ENCODE peak calls at places on chromosomes 1 and 21, in five cellular contexts. One of them, this sample, is unnamed.

GRCh38 chr1:56456426-56457101 is 122.8 kb downstream of the PLPP3 start:
- DNase-seq in activated CD4-positive, alpha-beta T cell treated with anti-CD3 and anti-CD28 coated beads for 4 hours: no peak
- DNase-seq in posterior cingulate gyrus: no peak
- DNase-seq in mammary epithelial cell: peak; percentile 58
- DNase-seq in NCI-H1092 treated with DMSO at 0.1 percent for 48 hours: no peak
- DNase-seq in this sample: no peak

GRCh38 chr21:46322351-46323226 is 1.1 kb downstream of the C21orf58 start:
- DNase-seq in mammary epithelial cell: peak; percentile 27
- DNase-seq in posterior cingulate gyrus: no peak
- DNase-seq in NCI-H1092 treated with DMSO at 0.1 percent for 48 hours: peak; percentile 14
- DNase-seq in activated CD4-positive, alpha-beta T cell treated with anti-CD3 and anti-CD28 coated beads for 4 hours: no peak
- DNase-seq in this sample: peak; percentile 54

GRCh38 chr1:157363660-157364140 is 188.6 kb downstream of the FCRL5 start:
- DNase-seq in posterior cingulate gyrus: peak; percentile 75
- DNase-seq in NCI-H1092 treated with DMSO at 0.1 percent for 48 hours: no peak
- DNase-seq in mammary epithelial cell: peak; percentile 17
- DNase-seq in activated CD4-positive, alpha-beta T cell treated with anti-CD3 and anti-CD28 coated beads for 4 hours: no peak
- DNase-seq in this sample: no peak

GRCh38 chr1:24150228-24151174 is 7.6 kb upstream of the IL22RA1 start:
- DNase-seq in NCI-H1092 treated with DMSO at 0.1 percent for 48 hours: peak; percentile 81
- DNase-seq in posterior cingulate gyrus: peak; percentile 96
- DNase-seq in mammary epithelial cell: peak; percentile 88
- DNase-seq in activated CD4-positive, alpha-beta T cell treated with anti-CD3 and anti-CD28 coated beads for 4 hours: peak; percentile 78
- DNase-seq in this sample: peak; percentile 68

GRCh38 chr1:44330935-44331334 is 24.1 kb downstream of the ERI3 start:
- DNase-seq in mammary epithelial cell: no peak
- DNase-seq in activated CD4-positive, alpha-beta T cell treated with anti-CD3 and anti-CD28 coated beads for 4 hours: no peak
- DNase-seq in NCI-H1092 treated with DMSO at 0.1 percent for 48 hours: no peak
- DNase-seq in posterior cingulate gyrus: no peak
- DNase-seq in this sample: no peak

GRCh38 chr1:175204285-175204684 is 11.7 kb upstream of the KIAA0040 start:
- DNase-seq in mammary epithelial cell: no peak
- DNase-seq in NCI-H1092 treated with DMSO at 0.1 percent for 48 hours: no peak
- DNase-seq in activated CD4-positive, alpha-beta T cell treated with anti-CD3 and anti-CD28 coated beads for 4 hours: no peak
- DNase-seq in posterior cingulate gyrus: peak; percentile 83
- DNase-seq in this sample: no peak

GRCh38 chr1:32240140-32240951 is 6.7 kb upstream of the FAM167B start:
- DNase-seq in activated CD4-positive, alpha-beta T cell treated with anti-CD3 and anti-CD28 coated beads for 4 hours: peak; percentile 54
- DNase-seq in mammary epithelial cell: peak; percentile 30
- DNase-seq in NCI-H1092 treated with DMSO at 0.1 percent for 48 hours: peak; percentile 84
- DNase-seq in posterior cingulate gyrus: peak; percentile 96
- DNase-seq in this sample: peak; percentile 63

GRCh38 chr21:31326478-31327247 is 17.4 kb downstream of the TIAM1 start:
- DNase-seq in NCI-H1092 treated with DMSO at 0.1 percent for 48 hours: no peak
- DNase-seq in activated CD4-positive, alpha-beta T cell treated with anti-CD3 and anti-CD28 coated beads for 4 hours: peak; percentile 40
- DNase-seq in posterior cingulate gyrus: no peak
- DNase-seq in mammary epithelial cell: no peak
- DNase-seq in this sample: peak; percentile 80

GRCh38 chr1:169102567-169102966 is 3.9 kb upstream of the ATP1B1 start:
- DNase-seq in posterior cingulate gyrus: peak; percentile 93
- DNase-seq in mammary epithelial cell: peak; percentile 66
- DNase-seq in NCI-H1092 treated with DMSO at 0.1 percent for 48 hours: peak; percentile 76
- DNase-seq in activated CD4-positive, alpha-beta T cell treated with anti-CD3 and anti-CD28 coated beads for 4 hours: no peak
- DNase-seq in this sample: no peak

GRCh38 chr1:205664399-205665108 is 15.8 kb downstream of the SLC45A3 start:
- DNase-seq in NCI-H1092 treated with DMSO at 0.1 percent for 48 hours: peak; percentile 85
- DNase-seq in posterior cingulate gyrus: peak; percentile 74
- DNase-seq in activated CD4-positive, alpha-beta T cell treated with anti-CD3 and anti-CD28 coated beads for 4 hours: no peak
- DNase-seq in mammary epithelial cell: peak; percentile 58
- DNase-seq in this sample: no peak

GRCh38 chr1:959730-960039 is 629 bp upstream of the NOC2L start:
- DNase-seq in mammary epithelial cell: no peak
- DNase-seq in posterior cingulate gyrus: no peak
- DNase-seq in NCI-H1092 treated with DMSO at 0.1 percent for 48 hours: no peak
- DNase-seq in activated CD4-positive, alpha-beta T cell treated with anti-CD3 and anti-CD28 coated beads for 4 hours: no peak
- DNase-seq in this sample: no peak

GRCh38 chr21:44684077-44684476 is 2.1 kb upstream of the KRTAP12-1 start:
- DNase-seq in NCI-H1092 treated with DMSO at 0.1 percent for 48 hours: no peak
- DNase-seq in mammary epithelial cell: no peak
- DNase-seq in posterior cingulate gyrus: no peak
- DNase-seq in activated CD4-positive, alpha-beta T cell treated with anti-CD3 and anti-CD28 coated beads for 4 hours: no peak
- DNase-seq in this sample: no peak

GRCh38 chr1:193960040-193960439 is 773.6 kb upstream of the B3GALT2 start:
- DNase-seq in activated CD4-positive, alpha-beta T cell treated with anti-CD3 and anti-CD28 coated beads for 4 hours: no peak
- DNase-seq in mammary epithelial cell: no peak
- DNase-seq in NCI-H1092 treated with DMSO at 0.1 percent for 48 hours: no peak
- DNase-seq in posterior cingulate gyrus: no peak
- DNase-seq in this sample: no peak

GRCh38 chr1:192550922-192551534 is 24.5 kb upstream of the RGS1 start:
- DNase-seq in posterior cingulate gyrus: no peak
- DNase-seq in NCI-H1092 treated with DMSO at 0.1 percent for 48 hours: no peak
- DNase-seq in mammary epithelial cell: peak; percentile 25
- DNase-seq in activated CD4-positive, alpha-beta T cell treated with anti-CD3 and anti-CD28 coated beads for 4 hours: no peak
- DNase-seq in this sample: no peak

GRCh38 chr1:168728452-168729404 is at the start of gene DPT:
- DNase-seq in mammary epithelial cell: no peak
- DNase-seq in activated CD4-positive, alpha-beta T cell treated with anti-CD3 and anti-CD28 coated beads for 4 hours: no peak
- DNase-seq in NCI-H1092 treated with DMSO at 0.1 percent for 48 hours: no peak
- DNase-seq in posterior cingulate gyrus: peak; percentile 31
- DNase-seq in this sample: no peak

GRCh38 chr21:44618909-44619308 is 7.0 kb downstream of the KRTAP10-8 start:
- DNase-seq in posterior cingulate gyrus: no peak
- DNase-seq in activated CD4-positive, alpha-beta T cell treated with anti-CD3 and anti-CD28 coated beads for 4 hours: peak; percentile 66
- DNase-seq in mammary epithelial cell: no peak
- DNase-seq in NCI-H1092 treated with DMSO at 0.1 percent for 48 hours: no peak
- DNase-seq in this sample: peak; percentile 30

GRCh38 chr1:67465371-67465770 is 35.2 kb upstream of the SERBP1 start:
- DNase-seq in posterior cingulate gyrus: no peak
- DNase-seq in mammary epithelial cell: no peak
- DNase-seq in activated CD4-positive, alpha-beta T cell treated with anti-CD3 and anti-CD28 coated beads for 4 hours: no peak
- DNase-seq in NCI-H1092 treated with DMSO at 0.1 percent for 48 hours: no peak
- DNase-seq in this sample: no peak

GRCh38 chr21:44686843-44687561 is 5.0 kb upstream of the KRTAP12-1 start:
- DNase-seq in posterior cingulate gyrus: peak; percentile 46
- DNase-seq in mammary epithelial cell: no peak
- DNase-seq in NCI-H1092 treated with DMSO at 0.1 percent for 48 hours: no peak
- DNase-seq in activated CD4-positive, alpha-beta T cell treated with anti-CD3 and anti-CD28 coated beads for 4 hours: no peak
- DNase-seq in this sample: no peak

GRCh38 chr1:156524481-156524869 is 23.9 kb upstream of the MEF2D start:
- DNase-seq in NCI-H1092 treated with DMSO at 0.1 percent for 48 hours: no peak
- DNase-seq in posterior cingulate gyrus: no peak
- DNase-seq in mammary epithelial cell: no peak
- DNase-seq in activated CD4-positive, alpha-beta T cell treated with anti-CD3 and anti-CD28 coated beads for 4 hours: no peak
- DNase-seq in this sample: peak; percentile 29

GRCh38 chr1:56617141-56617540 is 28.0 kb upstream of the PRKAA2 start:
- DNase-seq in NCI-H1092 treated with DMSO at 0.1 percent for 48 hours: no peak
- DNase-seq in posterior cingulate gyrus: no peak
- DNase-seq in mammary epithelial cell: peak; percentile 4
- DNase-seq in activated CD4-positive, alpha-beta T cell treated with anti-CD3 and anti-CD28 coated beads for 4 hours: no peak
- DNase-seq in this sample: no peak

GRCh38 chr21:41065539-41065938 is 102.4 kb upstream of the BACE2 start:
- DNase-seq in posterior cingulate gyrus: no peak
- DNase-seq in activated CD4-positive, alpha-beta T cell treated with anti-CD3 and anti-CD28 coated beads for 4 hours: no peak
- DNase-seq in mammary epithelial cell: no peak
- DNase-seq in NCI-H1092 treated with DMSO at 0.1 percent for 48 hours: no peak
- DNase-seq in this sample: no peak

GRCh38 chr1:19021845-19022244 is 65.4 kb upstream of the IFFO2 start:
- DNase-seq in posterior cingulate gyrus: no peak
- DNase-seq in activated CD4-positive, alpha-beta T cell treated with anti-CD3 and anti-CD28 coated beads for 4 hours: no peak
- DNase-seq in mammary epithelial cell: no peak
- DNase-seq in NCI-H1092 treated with DMSO at 0.1 percent for 48 hours: no peak
- DNase-seq in this sample: no peak

GRCh38 chr21:16211339-16212303 is 481.8 kb downstream of the USP25 start:
- DNase-seq in activated CD4-positive, alpha-beta T cell treated with anti-CD3 and anti-CD28 coated beads for 4 hours: no peak
- DNase-seq in NCI-H1092 treated with DMSO at 0.1 percent for 48 hours: no peak
- DNase-seq in posterior cingulate gyrus: no peak
- DNase-seq in mammary epithelial cell: peak; percentile 23
- DNase-seq in this sample: no peak

GRCh38 chr1:152003846-152004442 is 10.3 kb upstream of the S100A10 start:
- DNase-seq in mammary epithelial cell: no peak
- DNase-seq in posterior cingulate gyrus: no peak
- DNase-seq in NCI-H1092 treated with DMSO at 0.1 percent for 48 hours: no peak
- DNase-seq in activated CD4-positive, alpha-beta T cell treated with anti-CD3 and anti-CD28 coated beads for 4 hours: no peak
- DNase-seq in this sample: no peak

GRCh38 chr1:11906870-11907269 is 19.4 kb downstream of the KIAA2013 start:
- DNase-seq in activated CD4-positive, alpha-beta T cell treated with anti-CD3 and anti-CD28 coated beads for 4 hours: no peak
- DNase-seq in posterior cingulate gyrus: no peak
- DNase-seq in mammary epithelial cell: no peak
- DNase-seq in NCI-H1092 treated with DMSO at 0.1 percent for 48 hours: no peak
- DNase-seq in this sample: no peak